ENCODE peak calls at places on chromosomes 4 and X, in nine cellular contexts. K, H, T, J, M, B, G, Y and L are unnamed samples.

GRCh38 chr4:42080284-42080683 is 72.2 kb downstream of the BEND4 start:
- DNase-seq in M (no peak), H (no peak), K (no peak), J (no peak), B (no peak), G (no peak), T (no peak), Y (no peak), L (no peak)

GRCh38 chr4:21454196-21454595 is 494.4 kb downstream of the KCNIP4 start:
- DNase-seq in T (no peak), G (no peak), J (no peak), M (no peak), B (no peak), H (no peak), Y (no peak), K (no peak), L (no peak)

GRCh38 chr4:108838451-108838850 is 75.6 kb upstream of the ETNPPL start:
- DNase-seq in G (no peak), K (no peak), Y (no peak), H (no peak), B (no peak), M (no peak), T (no peak), J (no peak), L (no peak)

GRCh38 chr4:173367285-173367684 is 3.5 kb upstream of the SAP30 start:
- DNase-seq in M (no peak), H (no peak), T (no peak), J (no peak), K (no peak), G (peak), B (no peak), Y (peak), L (no peak)

GRCh38 chr4:17722361-17722710 is 59.1 kb downstream of the FAM184B start:
- DNase-seq in K (no peak), Y (no peak), H (no peak), T (no peak), B (no peak), M (no peak), J (no peak), G (no peak), L (no peak)

GRCh38 chrX:85941275-85941674 is 106.1 kb downstream of the CHM start:
- DNase-seq in J (no peak), T (no peak), K (no peak), H (no peak), G (no peak), B (no peak), Y (no peak), M (no peak), L (no peak)

GRCh38 chrX:96379951-96380350 is 304.7 kb upstream of the DIAPH2 start:
- DNase-seq in B (no peak), H (no peak), M (no peak), T (no peak), G (no peak), J (no peak), K (no peak), Y (no peak), L (no peak)

GRCh38 chr4:59727745-59728144 is 1472.4 kb upstream of the ADGRL3 start:
- DNase-seq in G (no peak), M (no peak), K (no peak), H (no peak), Y (no peak), B (no peak), T (no peak), J (no peak), L (no peak)

GRCh38 chr4:113289736-113290135 is 240.3 kb downstream of the ANK2 start:
- DNase-seq in M (no peak), K (no peak), J (no peak), G (no peak), B (no peak), T (no peak), Y (peak), H (no peak), L (no peak)

GRCh38 chr4:140754918-140755810 is 1.0 kb downstream of the TBC1D9 start:
- DNase-seq in H (no peak), Y (no peak), G (no peak), B (no peak), J (no peak), M (no peak), K (no peak), T (no peak), L (no peak)

GRCh38 chrX:14290335-14290734 is 239.0 kb upstream of the GLRA2 start:
- DNase-seq in Y (no peak), B (no peak), T (no peak), M (no peak), J (no peak), G (no peak), K (no peak), H (no peak), L (no peak)

GRCh38 chr4:8727546-8728510 is 135.3 kb downstream of the CPZ start:
- DNase-seq in M (no peak), J (no peak), H (peak), T (peak), G (peak), Y (no peak), B (no peak), K (no peak), L (no peak)

GRCh38 chrX:23509256-23509655 is 158.0 kb upstream of the PRDX4 start:
- DNase-seq in M (no peak), Y (no peak), K (no peak), J (no peak), G (no peak), B (no peak), T (no peak), H (no peak), L (no peak)

GRCh38 chr4:78288327-78288726 is 231.2 kb downstream of the FRAS1 start:
- DNase-seq in T (no peak), H (no peak), Y (no peak), B (no peak), M (no peak), G (no peak), K (no peak), J (no peak), L (no peak)

GRCh38 chr4:14607578-14607977 is 394.7 kb upstream of the CPEB2 start:
- DNase-seq in Y (no peak), M (no peak), G (no peak), T (no peak), B (no peak), J (no peak), K (no peak), H (no peak), L (no peak)

GRCh38 chr4:155025762-155026457 is 182.5 kb upstream of the NPY2R start:
- DNase-seq in J (no peak), G (no peak), Y (no peak), K (no peak), H (no peak), T (peak), B (no peak), M (peak), L (no peak)

GRCh38 chrX:29359276-29359675 is 772.0 kb downstream of the IL1RAPL1 start:
- DNase-seq in G (no peak), Y (no peak), K (no peak), H (no peak), T (no peak), J (no peak), M (no peak), B (no peak), L (no peak)

GRCh38 chr4:11503166-11503565 is 74.5 kb upstream of the HS3ST1 start:
- DNase-seq in T (peak), B (no peak), G (no peak), H (peak), M (no peak), J (no peak), K (no peak), Y (no peak), L (no peak)

GRCh38 chrX:54452920-54453319 is 12.7 kb downstream of the TSR2 start:
- DNase-seq in Y (peak), B (no peak), M (no peak), K (no peak), J (no peak), H (no peak), G (peak), T (no peak), L (no peak)
- TF ChIP-seq CTCF in Y (peak), B (no peak), M (no peak), K (no peak), J (no peak), H (no peak), G (peak), T (no peak), L (peak)

DNA sequence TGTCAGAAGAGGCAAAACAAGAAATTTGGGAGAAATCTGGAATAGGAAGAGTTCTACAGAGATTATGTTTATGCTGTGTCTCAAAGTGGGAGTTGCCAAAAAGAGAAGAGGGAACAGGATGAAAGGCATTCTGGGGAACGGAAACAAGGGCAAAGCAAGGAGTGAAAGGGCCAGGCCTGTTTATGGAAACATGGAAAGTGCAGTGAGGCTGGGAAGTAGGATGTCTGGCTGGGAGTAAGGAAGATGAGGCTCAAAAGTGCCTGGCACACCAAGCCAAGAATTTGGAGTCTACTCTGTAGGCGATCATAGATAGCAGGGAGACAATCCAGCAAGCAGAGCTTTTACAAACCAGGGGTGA is 1.8 kb upstream of the CUL4B start:
- DNase-seq in J (no peak), G (no peak), M (no peak), K (no peak), H (no peak), T (no peak), B (peak), Y (no peak), L (no peak)
- H3K27ac ChIP-seq in J (peak), G (peak), M (peak), K (no peak), H (peak), T (peak), B (peak), Y (peak), L (no peak)

DNA sequence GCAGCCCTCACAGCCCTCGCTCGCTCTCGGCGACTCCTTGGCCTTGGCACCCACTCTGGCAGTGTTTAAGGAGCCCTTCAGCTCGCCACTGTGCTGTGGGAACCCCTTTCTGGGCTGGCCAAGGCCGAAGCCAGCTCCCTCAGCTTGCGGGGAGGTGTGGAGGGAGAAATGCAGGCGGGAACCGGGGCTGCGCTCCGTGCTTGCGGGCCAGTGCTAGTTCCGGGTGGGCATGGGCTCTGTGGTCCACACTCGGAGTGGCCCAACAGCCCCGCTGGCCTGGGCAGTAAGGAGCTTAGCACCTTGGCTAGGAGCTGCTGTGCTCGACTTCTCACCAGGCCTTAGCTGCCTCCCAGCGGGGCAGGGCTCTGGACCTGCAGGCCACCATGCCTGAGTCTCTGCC is 192.6 kb downstream of the COX18 start:
- DNase-seq in H (no peak), T (no peak), Y (no peak), M (no peak), G (no peak), B (no peak), J (no peak), K (no peak), L (no peak)
- H3K4me3 ChIP-seq in H (no peak), T (no peak), Y (no peak), M (no peak), G (no peak), B (no peak), J (no peak), K (no peak), L (no peak)

DNA sequence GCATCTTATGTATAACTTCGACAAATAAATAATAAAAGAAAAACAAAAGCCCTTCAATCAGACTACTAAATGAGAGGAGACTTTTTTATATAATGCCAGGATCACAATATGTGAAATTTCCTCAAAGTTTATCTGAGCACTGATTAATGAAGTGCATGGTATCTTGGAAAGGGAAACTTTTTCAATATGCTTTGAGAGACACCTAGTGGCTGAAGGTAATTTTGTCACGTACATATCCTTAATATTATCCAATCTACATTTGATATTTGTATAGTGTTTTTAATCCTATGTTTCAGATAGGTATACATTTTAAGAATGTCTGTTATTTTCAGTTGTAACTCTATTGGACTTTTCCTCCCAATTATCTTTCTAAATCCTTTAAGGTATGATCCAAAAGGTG is 146.8 kb downstream of the KLHL4 start:
- DNase-seq in J (no peak), K (no peak), H (no peak), Y (peak), G (peak), B (no peak), T (no peak), M (no peak), L (no peak)
- TF ChIP-seq CTCF in J (peak), K (peak), H (peak), Y (peak), G (peak), B (peak), T (no peak), M (peak), L (peak)

DNA sequence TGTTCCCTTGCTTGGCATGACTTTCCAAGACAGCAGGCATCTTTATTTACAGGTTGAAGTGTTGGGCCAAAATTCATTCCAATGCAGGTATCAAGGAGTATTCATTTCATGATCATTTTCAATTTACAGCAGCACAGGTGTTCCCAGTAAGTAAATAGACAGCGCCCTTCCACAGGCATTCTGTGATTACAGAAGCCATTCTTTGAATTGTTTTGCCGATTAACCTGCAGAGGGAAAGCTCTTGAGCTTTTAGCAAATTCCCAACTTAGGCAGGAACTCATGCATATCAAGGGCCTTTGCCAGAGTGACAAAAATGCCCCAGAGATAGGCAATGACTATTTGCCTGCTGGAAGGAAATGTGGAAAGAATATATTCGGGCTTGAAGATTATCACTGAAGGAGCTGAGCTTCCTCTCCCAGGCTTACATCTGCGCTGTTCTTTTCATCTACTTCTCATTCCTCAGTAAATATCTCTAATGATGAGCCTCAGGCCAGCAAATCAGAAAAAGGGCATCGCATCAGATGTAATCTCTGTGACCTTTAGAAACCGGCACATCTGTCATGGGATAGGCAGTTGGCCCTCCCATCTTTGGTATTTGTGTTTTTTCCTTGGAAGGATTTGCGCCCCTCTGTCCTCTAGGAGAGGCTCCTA is 6.7 kb downstream of the TXK start:
- DNase-seq in G (no peak), M (no peak), J (no peak), B (no peak), T (no peak), Y (no peak), K (no peak), H (no peak), L (no peak)
- H3K27ac ChIP-seq in G (no peak), M (no peak), J (no peak), B (no peak), T (peak), Y (peak), K (peak), H (no peak), L (peak)

GRCh38 chr4:52873191-52873590 is 11.1 kb downstream of the RASL11B start:
- DNase-seq in J (no peak), H (no peak), Y (no peak), T (no peak), M (peak), G (no peak), K (no peak), B (no peak), L (no peak)
- H3K4me3 ChIP-seq in J (no peak), H (no peak), Y (no peak), T (no peak), M (no peak), G (no peak), K (no peak), B (no peak), L (no peak)

DNA sequence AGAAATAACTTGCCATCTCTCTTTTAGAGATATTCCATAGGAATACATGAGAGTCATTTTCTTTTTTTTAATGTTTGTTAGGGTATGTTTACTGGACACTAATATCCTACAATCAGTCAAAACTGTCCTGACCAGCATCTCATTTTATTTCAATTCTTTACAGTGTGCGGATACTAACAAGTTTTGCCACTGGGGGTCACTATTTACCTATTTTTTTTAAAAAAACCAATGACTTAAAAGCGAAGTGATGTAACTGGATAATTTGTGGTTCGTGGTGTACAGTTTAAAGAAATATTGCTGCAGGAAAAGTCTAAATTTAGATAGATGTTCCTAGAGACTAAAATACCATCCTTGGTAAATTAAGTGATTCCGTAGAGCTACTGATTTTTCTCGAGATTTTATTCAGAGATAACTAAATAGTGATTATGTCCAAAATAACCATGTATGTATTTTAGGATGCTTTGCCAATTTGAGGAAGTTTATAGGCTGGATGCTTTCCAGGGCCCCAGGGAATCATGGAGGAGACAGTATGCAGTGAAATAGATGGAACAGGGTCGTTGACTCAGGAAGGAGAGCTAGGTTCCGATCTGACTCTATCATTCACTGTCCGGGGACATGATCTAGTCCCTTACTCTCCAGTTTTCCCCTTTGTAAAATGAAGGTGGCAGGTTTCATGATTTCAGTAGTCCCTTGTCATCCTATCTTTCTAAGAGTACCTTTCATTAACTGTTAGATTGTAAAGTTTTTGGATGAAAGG is 34.0 kb upstream of the GNPDA2 start:
- DNase-seq in K (no peak), J (no peak), B (no peak), Y (peak), T (peak), G (peak), H (no peak), M (no peak), L (no peak)
- TF ChIP-seq CTCF in K (peak), J (peak), B (peak), Y (peak), T (no peak), G (peak), H (peak), M (peak), L (peak)